ENCODE peak calls at places on chromosomes 3 and 15, in four cellular contexts. P, N, G and S are unnamed samples.

GRCh38 chr3:119891944-119892721 is 110.2 kb downstream of the NR1I2 start:
- DNase-seq in G (peak; percentile 73), N (no peak), P (peak; percentile 67), S (no peak)

GRCh38 chr3:35651888-35652287 is 12.6 kb downstream of the ARPP21 start:
- DNase-seq in G (peak; percentile 46), N (no peak), P (no peak), S (no peak)

GRCh38 chr3:40741729-40742128 is 217.0 kb downstream of the ZNF621 start:
- DNase-seq in P (peak; percentile 9), N (no peak), G (no peak), S (no peak)

GRCh38 chr3:111151438-111151837 is 79.8 kb downstream of the NECTIN3 start:
- DNase-seq in P (peak; percentile 12), N (no peak), G (no peak), S (no peak)

GRCh38 chr3:129415830-129416229 is 12.6 kb downstream of the EFCAB12 start:
- DNase-seq in N (no peak), G (no peak), P (no peak), S (no peak)

GRCh38 chr15:74335396-74335795 is 32.0 kb downstream of the CYP11A1 start:
- DNase-seq in P (no peak), G (no peak), N (no peak), S (no peak)

GRCh38 chr3:101828289-101828688 is 21.0 kb upstream of the NFKBIZ start:
- DNase-seq in P (no peak), N (no peak), G (no peak), S (no peak)

GRCh38 chr3:114856867-114857266 is 290.2 kb downstream of the ZBTB20 start:
- DNase-seq in N (no peak), P (no peak), G (no peak), S (no peak)

GRCh38 chr15:44289352-44289790 is 852 bp downstream of the GOLM2 start:
- DNase-seq in G (no peak), P (no peak), N (no peak), S (no peak)

GRCh38 chr3:34955684-34956083 is 683.6 kb upstream of the ARPP21 start:
- DNase-seq in G (no peak), N (no peak), P (no peak), S (no peak)

GRCh38 chr3:134368751-134369105 is 5.5 kb downstream of the AMOTL2 start:
- DNase-seq in N (no peak), G (no peak), P (no peak), S (no peak)

GRCh38 chr15:67025719-67026118 is 39.7 kb upstream of the SMAD3 start:
- DNase-seq in P (no peak), G (no peak), N (no peak), S (no peak)

GRCh38 chr3:152050782-152051405 is 177.5 kb downstream of the SUCNR1 start:
- DNase-seq in G (no peak), N (no peak), P (no peak), S (no peak)

GRCh38 chr3:191087391-191087790 is 111.7 kb upstream of the OSTN start:
- DNase-seq in N (no peak), P (no peak), G (no peak), S (no peak)

GRCh38 chr15:61318276-61318675 is 89.2 kb upstream of the RORA start:
- DNase-seq in P (no peak), G (no peak), N (no peak), S (no peak)

GRCh38 chr3:52188586-52189404 is 9.2 kb upstream of the ALAS1 start:
- DNase-seq in P (no peak), N (no peak), G (no peak), S (no peak)

GRCh38 chr3:53166781-53167291 is 5.8 kb downstream of the PRKCD start:
- DNase-seq in G (peak; percentile 28), P (peak; percentile 56), N (peak; percentile 61), S (no peak)

GRCh38 chr15:65476942-65477341 is 40.5 kb downstream of the DPP8 start:
- DNase-seq in N (no peak), G (no peak), P (no peak), S (no peak)

GRCh38 chr3:115698851-115699535 is 75.7 kb downstream of the GAP43 start:
- DNase-seq in N (no peak), P (no peak), G (peak; percentile 41), S (no peak)

GRCh38 chr3:85725809-85726208 is 767.0 kb downstream of the CADM2 start:
- DNase-seq in N (no peak), P (no peak), G (no peak), S (no peak)

GRCh38 chr3:195258449-195259145 is 12.4 kb downstream of the XXYLT1 start:
- DNase-seq in G (no peak), N (no peak), P (no peak), S (no peak)